ENCODE peak calls at places on chromosome 7, in five cellular contexts. U is CD4-positive, alpha-beta memory T cell; W is fibroblast of lung; P is kidney; I is cardiac muscle cell. A is an unnamed sample.

GRCh38 chr7:115676080-115676479 is 354.5 kb downstream of the TFEC start:
- DNase-seq in U (no peak), W (peak; percentile 48), P (no peak), I (no peak), A (no peak)

GRCh38 chr7:144854839-144855424 is 19.1 kb upstream of the TPK1 start:
- DNase-seq in U (no peak), W (peak; percentile 7), P (no peak), I (peak; percentile 55), A (no peak)

GRCh38 chr7:21526007-21526406 is 16.8 kb upstream of the DNAH11 start:
- DNase-seq in U (peak; percentile 18), W (no peak), P (no peak), I (no peak), A (no peak)

GRCh38 chr7:142372727-142373126 is 114.9 kb upstream of the PRSS58 start:
- DNase-seq in U (no peak), W (no peak), P (no peak), I (no peak), A (no peak)

GRCh38 chr7:139139150-139139549 is 29.6 kb upstream of the ZC3HAV1 start:
- DNase-seq in U (no peak), W (no peak), P (no peak), I (no peak), A (no peak)

GRCh38 chr7:128869138-128869943 is 6.7 kb downstream of the ATP6V1F start:
- DNase-seq in U (peak; percentile 49), W (peak; percentile 42), P (peak; percentile 85), I (peak; percentile 80), A (no peak)

GRCh38 chr7:150406565-150407421 is 27.7 kb downstream of the ZNF775 start:
- DNase-seq in U (peak; percentile 50), W (no peak), P (no peak), I (no peak), A (peak; percentile 31)

GRCh38 chr7:90298145-90299038 is 22.7 kb downstream of the FAM237B start:
- DNase-seq in U (no peak), W (peak; percentile 74), P (no peak), I (peak; percentile 41), A (no peak)

GRCh38 chr7:128201690-128202085 is 39.4 kb upstream of the LEP start:
- DNase-seq in U (no peak), W (no peak), P (no peak), I (no peak), A (no peak)

GRCh38 chr7:150410131-150410530 is 31.0 kb downstream of the ZNF775 start:
- DNase-seq in U (no peak), W (no peak), P (peak; percentile 47), I (no peak), A (no peak)

GRCh38 chr7:30927040-30927439 is 15.4 kb downstream of the AQP1 start:
- DNase-seq in U (no peak), W (no peak), P (peak; percentile 59), I (no peak), A (no peak)

GRCh38 chr7:4713183-4713784 is 31.2 kb downstream of the FOXK1 start:
- DNase-seq in U (no peak), W (peak; percentile 55), P (peak; percentile 86), I (no peak), A (no peak)

GRCh38 chr7:140003913-140004382 is 58.8 kb downstream of the PARP12 start:
- DNase-seq in U (peak; percentile 22), W (peak; percentile 51), P (no peak), I (peak; percentile 71), A (no peak)

GRCh38 chr7:112337177-112337576 is 113.1 kb upstream of the IFRD1 start:
- DNase-seq in U (no peak), W (peak; percentile 27), P (no peak), I (no peak), A (no peak)

DNA sequence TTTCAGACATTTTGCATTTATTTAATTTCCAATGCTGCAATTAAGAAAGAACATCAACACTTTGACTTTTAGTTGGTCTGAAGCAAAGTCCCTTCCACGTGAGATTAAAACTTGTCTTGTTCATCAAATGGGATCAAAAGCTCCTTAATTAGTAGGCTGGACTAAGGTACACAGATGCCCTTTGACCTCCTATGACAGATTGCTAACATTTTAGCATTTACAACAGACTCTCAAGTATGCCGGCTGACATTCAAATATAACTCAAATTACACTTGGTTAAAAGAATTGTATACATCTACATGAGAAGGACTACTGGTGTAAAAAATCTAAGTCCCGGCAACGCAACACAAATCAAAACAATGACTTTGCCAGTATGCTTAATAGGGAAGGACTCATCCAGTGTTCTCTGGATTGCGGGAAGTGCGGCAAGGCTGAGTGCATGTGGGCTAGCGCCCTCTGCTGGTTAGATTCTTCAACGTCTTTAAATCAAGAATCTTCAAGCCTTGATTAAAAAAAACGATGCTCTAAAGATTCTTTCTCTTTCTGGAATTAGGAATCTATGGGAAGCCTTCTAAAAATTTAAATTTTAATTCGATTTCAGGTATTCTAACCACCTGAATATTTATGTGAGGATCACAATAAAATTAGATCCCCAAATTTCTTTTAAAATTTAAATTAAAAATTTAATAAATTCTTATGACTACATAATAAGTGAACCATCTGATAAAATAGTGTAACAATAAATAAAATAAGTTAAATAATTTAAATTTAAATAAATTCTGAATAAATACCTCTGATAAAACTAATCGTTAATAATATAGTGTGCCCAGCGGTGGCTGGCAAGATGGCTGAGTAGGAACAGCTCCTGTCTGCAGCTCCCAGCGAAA is 444.7 kb downstream of the DGKB start:
- DNase-seq in U (peak; percentile 37), W (peak; percentile 72), P (peak; percentile 64), I (peak; percentile 92), A (peak; percentile 47)
- H3K4me3 ChIP-seq in U (no peak overlapping the region), W (peak overlapping the region; percentile 47), P (peak overlapping the region; percentile 10), I (no peak overlapping the region), A (peak overlapping the region; percentile 12)

GRCh38 chr7:29607259-29607658 is 43.6 kb downstream of the PRR15 start:
- DNase-seq in U (no peak), W (no peak), P (no peak), I (no peak), A (no peak)
- H3K27ac ChIP-seq in U (no peak overlapping the region), W (no peak overlapping the region), P (no peak overlapping the region), I (no peak overlapping the region), A (no peak overlapping the region)

DNA sequence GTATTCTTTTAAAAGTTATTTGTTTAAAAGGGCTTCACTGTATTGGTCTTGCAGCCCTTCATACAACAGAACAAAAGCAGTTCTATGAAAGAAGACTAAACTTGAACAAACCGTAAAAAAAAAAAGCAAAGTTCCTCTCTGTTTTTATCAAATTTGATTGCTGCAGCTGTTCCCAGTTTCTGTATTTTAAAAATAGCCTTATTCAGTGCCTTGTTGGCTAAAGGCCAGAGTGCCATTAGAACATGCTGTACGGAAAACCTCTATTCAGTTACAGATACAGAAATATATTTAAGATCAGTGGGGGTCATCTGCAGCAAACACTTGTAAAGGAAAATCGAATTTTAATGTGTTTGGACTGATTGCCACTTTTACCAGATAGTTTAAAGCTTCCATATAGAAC is 207.8 kb upstream of the ETV1 start:
- DNase-seq in U (no peak), W (peak; percentile 34), P (no peak), I (peak; percentile 50), A (no peak)
- H3K4me3 ChIP-seq in U (no peak overlapping the region), W (no peak overlapping the region), P (no peak overlapping the region), I (no peak overlapping the region), A (no peak overlapping the region)

DNA sequence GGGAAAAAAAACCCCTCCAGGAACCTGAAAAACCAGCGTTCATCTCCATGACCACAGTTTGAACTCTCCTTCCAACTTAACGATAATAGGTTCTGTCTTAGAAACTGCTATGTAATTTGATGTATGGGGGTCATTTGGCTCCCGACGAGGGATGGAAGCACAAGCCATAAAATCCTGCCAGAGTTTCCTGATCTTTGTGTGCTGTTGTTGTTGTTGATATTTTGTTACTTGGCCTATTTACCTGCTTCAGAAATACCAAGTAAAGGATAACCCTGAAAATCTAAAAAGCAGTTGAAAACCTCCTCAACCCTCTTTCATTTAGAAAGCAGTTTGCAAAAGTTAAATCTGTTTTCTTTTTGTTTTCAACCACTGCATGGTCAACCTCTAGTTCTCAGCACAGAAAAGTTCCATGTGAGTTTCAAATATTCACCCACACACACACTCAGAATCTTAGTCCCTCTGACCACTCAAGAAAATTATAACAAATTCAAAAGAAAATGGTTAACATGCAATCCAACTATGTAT is 9.3 kb upstream of the HOXA2 start:
- DNase-seq in U (no peak), W (no peak), P (no peak), I (no peak), A (no peak)
- H3K27ac ChIP-seq in U (no peak overlapping the region), W (peak overlapping the region; percentile 93), P (peak overlapping the region; percentile 97), I (no peak overlapping the region), A (no peak overlapping the region)

DNA sequence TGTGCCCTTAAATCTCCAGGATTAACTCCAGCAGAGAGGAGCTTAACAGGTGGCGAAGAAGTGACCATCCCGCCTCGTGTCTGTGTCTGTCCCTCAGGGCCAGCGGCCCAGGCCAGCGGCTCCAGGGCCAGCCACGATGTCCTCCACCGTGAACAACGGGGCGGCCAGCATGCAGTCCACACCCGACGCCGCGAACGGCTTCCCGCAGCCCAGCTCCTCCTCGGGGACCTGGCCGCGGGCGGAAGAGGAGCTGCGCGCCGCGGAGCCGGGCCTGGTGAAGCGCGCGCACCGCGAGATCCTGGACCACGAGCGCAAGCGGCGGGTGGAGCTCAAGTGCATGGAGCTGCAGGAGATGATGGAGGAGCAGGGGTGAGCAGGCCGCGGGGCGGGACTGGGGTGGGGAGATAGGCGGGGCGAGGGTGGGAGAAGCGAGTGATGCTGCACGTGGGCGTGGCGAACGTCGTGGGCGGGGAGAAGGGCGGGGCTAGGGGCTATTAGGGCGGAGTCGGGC is 33.3 kb downstream of the SRRM3 start:
- DNase-seq in U (peak; percentile 41), W (peak; percentile 81), P (peak; percentile 90), I (peak; percentile 90), A (peak; percentile 49)
- H3K4me3 ChIP-seq in U (no peak overlapping the region), W (no peak overlapping the region), P (no peak overlapping the region), I (peak overlapping the region; percentile 16), A (peak overlapping the region; percentile 43)

GRCh38 chr7:157158400-157158799 is 19.7 kb downstream of the UBE3C start:
- DNase-seq in U (no peak), W (peak; percentile 48), P (no peak), I (no peak), A (no peak)
- H3K27ac ChIP-seq in U (no peak overlapping the region), W (no peak overlapping the region), P (no peak overlapping the region), I (peak overlapping the region; percentile 19), A (peak overlapping the region; percentile 76)

GRCh38 chr7:3310884-3311283 is 9.8 kb downstream of the SDK1 start:
- DNase-seq in U (no peak), W (no peak), P (no peak), I (no peak), A (no peak)

GRCh38 chr7:3312583-3312982 is 11.5 kb downstream of the SDK1 start:
- DNase-seq in U (no peak), W (no peak), P (no peak), I (no peak), A (no peak)

GRCh38 chr7:3307437-3307836 is 6.4 kb downstream of the SDK1 start:
- DNase-seq in U (no peak), W (peak; percentile 18), P (no peak), I (no peak), A (no peak)

DNA sequence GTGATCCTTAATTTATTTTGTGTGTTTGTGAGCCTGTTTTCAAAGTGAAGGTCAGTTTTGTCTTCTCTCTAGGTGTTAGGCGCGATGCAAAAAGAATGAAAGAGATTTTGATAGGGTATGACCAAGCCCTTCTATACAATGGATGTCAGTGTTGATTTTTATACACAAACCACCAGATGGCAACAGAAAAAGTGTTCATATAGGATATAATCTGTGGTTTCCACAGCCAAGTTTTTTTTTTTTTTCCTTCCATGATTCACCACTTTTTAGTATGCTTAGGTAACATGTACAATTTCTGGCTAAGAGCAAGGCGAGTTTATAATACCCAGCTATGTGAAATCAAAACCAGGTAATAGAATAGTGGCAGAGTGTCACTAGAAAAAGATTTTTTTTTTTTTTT is 8.1 kb downstream of the SDK1 start:
- DNase-seq in U (no peak), W (peak; percentile 32), P (no peak), I (no peak), A (no peak)
- H3K4me3 ChIP-seq in U (no peak overlapping the region), W (no peak overlapping the region), P (no peak overlapping the region), I (no peak overlapping the region), A (no peak overlapping the region)

A was measured in dorsolateral prefrontal cortex.